ENCODE peak calls at places on chromosomes 3 and 15, in ten cellular contexts. One of them, this sample, is unnamed.

GRCh38 chr15:56857828-56858227 is 60.6 kb upstream of the TCF12 start:
- DNase-seq in psoas muscle: no peak
- DNase-seq in body of pancreas: no peak
- DNase-seq in cardiac fibroblast: no peak
- DNase-seq in heart right ventricle: no peak
- DNase-seq in AG04449: no peak
- DNase-seq in BE2C: no peak
- DNase-seq in cardiac muscle cell: no peak
- DNase-seq in IMR-90: no peak
- DNase-seq in AG04450: no peak
- DNase-seq in this sample: no peak

GRCh38 chr3:9727041-9727595 is 4.4 kb upstream of the BRPF1 start:
- DNase-seq in psoas muscle: no peak
- DNase-seq in body of pancreas: no peak
- DNase-seq in cardiac fibroblast: peak; percentile 21
- DNase-seq in heart right ventricle: no peak
- DNase-seq in AG04449: no peak
- DNase-seq in BE2C: peak; percentile 36
- DNase-seq in cardiac muscle cell: no peak
- DNase-seq in IMR-90: no peak
- DNase-seq in AG04450: no peak
- DNase-seq in this sample: no peak

GRCh38 chr15:52233405-52233804 is 42.2 kb upstream of the GNB5 start:
- DNase-seq in psoas muscle: no peak
- DNase-seq in body of pancreas: no peak
- DNase-seq in cardiac fibroblast: peak; percentile 8
- DNase-seq in heart right ventricle: no peak
- DNase-seq in AG04449: no peak
- DNase-seq in BE2C: no peak
- DNase-seq in cardiac muscle cell: no peak
- DNase-seq in IMR-90: peak; percentile 12
- DNase-seq in AG04450: no peak
- DNase-seq in this sample: no peak

GRCh38 chr3:135172191-135172869 is 377.3 kb downstream of the EPHB1 start:
- DNase-seq in psoas muscle: no peak
- DNase-seq in body of pancreas: no peak
- DNase-seq in cardiac fibroblast: no peak
- DNase-seq in heart right ventricle: no peak
- DNase-seq in AG04449: no peak
- DNase-seq in BE2C: no peak
- DNase-seq in cardiac muscle cell: no peak
- DNase-seq in IMR-90: no peak
- DNase-seq in AG04450: no peak
- DNase-seq in this sample: no peak

GRCh38 chr15:51736069-51736468 is 1.4 kb downstream of the LYSMD2 start:
- DNase-seq in psoas muscle: no peak
- DNase-seq in body of pancreas: no peak
- DNase-seq in cardiac fibroblast: peak; percentile 26
- DNase-seq in heart right ventricle: no peak
- DNase-seq in AG04449: no peak
- DNase-seq in BE2C: peak; percentile 39
- DNase-seq in cardiac muscle cell: no peak
- DNase-seq in IMR-90: no peak
- DNase-seq in AG04450: no peak
- DNase-seq in this sample: no peak

GRCh38 chr3:42492508-42493080 is 9.8 kb upstream of the VIPR1 start:
- DNase-seq in psoas muscle: no peak
- DNase-seq in body of pancreas: peak; percentile 3
- DNase-seq in cardiac fibroblast: no peak
- DNase-seq in heart right ventricle: no peak
- DNase-seq in AG04449: no peak
- DNase-seq in BE2C: no peak
- DNase-seq in cardiac muscle cell: no peak
- DNase-seq in IMR-90: no peak
- DNase-seq in AG04450: no peak
- DNase-seq in this sample: no peak

GRCh38 chr3:138513073-138513843 is 78.8 kb downstream of the ESYT3 start:
- DNase-seq in psoas muscle: no peak
- DNase-seq in body of pancreas: no peak
- DNase-seq in cardiac fibroblast: no peak
- DNase-seq in heart right ventricle: no peak
- DNase-seq in AG04449: no peak
- DNase-seq in BE2C: no peak
- DNase-seq in cardiac muscle cell: no peak
- DNase-seq in IMR-90: no peak
- DNase-seq in AG04450: no peak
- DNase-seq in this sample: no peak

GRCh38 chr3:162865466-162865865 is 1368.9 kb downstream of the OTOL1 start:
- DNase-seq in psoas muscle: no peak
- DNase-seq in body of pancreas: no peak
- DNase-seq in cardiac fibroblast: no peak
- DNase-seq in heart right ventricle: no peak
- DNase-seq in AG04449: no peak
- DNase-seq in BE2C: no peak
- DNase-seq in cardiac muscle cell: no peak
- DNase-seq in IMR-90: no peak
- DNase-seq in AG04450: no peak
- DNase-seq in this sample: no peak

GRCh38 chr3:52277972-52278509 is 408 bp downstream of the WDR82 start:
- DNase-seq in psoas muscle: peak; percentile 65
- DNase-seq in body of pancreas: peak; percentile 64
- DNase-seq in cardiac fibroblast: no peak
- DNase-seq in heart right ventricle: no peak
- DNase-seq in AG04449: no peak
- DNase-seq in BE2C: peak; percentile 48
- DNase-seq in cardiac muscle cell: peak; percentile 70
- DNase-seq in IMR-90: no peak
- DNase-seq in AG04450: no peak
- DNase-seq in this sample: peak; percentile 60

GRCh38 chr3:23879485-23879884 is 37.3 kb downstream of the NKIRAS1 start:
- DNase-seq in psoas muscle: no peak
- DNase-seq in body of pancreas: no peak
- DNase-seq in cardiac fibroblast: no peak
- DNase-seq in heart right ventricle: no peak
- DNase-seq in AG04449: no peak
- DNase-seq in BE2C: no peak
- DNase-seq in cardiac muscle cell: no peak
- DNase-seq in IMR-90: no peak
- DNase-seq in AG04450: no peak
- DNase-seq in this sample: no peak

GRCh38 chr15:69338535-69339213 is 40.0 kb downstream of the PAQR5 start:
- DNase-seq in psoas muscle: no peak
- DNase-seq in body of pancreas: no peak
- DNase-seq in cardiac fibroblast: peak; percentile 41
- DNase-seq in heart right ventricle: no peak
- DNase-seq in AG04449: no peak
- DNase-seq in BE2C: no peak
- DNase-seq in cardiac muscle cell: no peak
- DNase-seq in IMR-90: no peak
- DNase-seq in AG04450: no peak
- DNase-seq in this sample: no peak

GRCh38 chr3:99846472-99846871 is 28.8 kb downstream of the CMSS1 start:
- DNase-seq in psoas muscle: no peak
- DNase-seq in body of pancreas: no peak
- DNase-seq in cardiac fibroblast: peak; percentile 79
- DNase-seq in heart right ventricle: no peak
- DNase-seq in AG04449: no peak
- DNase-seq in BE2C: no peak
- DNase-seq in cardiac muscle cell: no peak
- DNase-seq in IMR-90: peak; percentile 47
- DNase-seq in AG04450: no peak
- DNase-seq in this sample: peak; percentile 91

GRCh38 chr15:84633311-84634227 is 20.5 kb downstream of the WDR73 start:
- DNase-seq in psoas muscle: peak; percentile 71
- DNase-seq in body of pancreas: peak; percentile 73
- DNase-seq in cardiac fibroblast: peak; percentile 78
- DNase-seq in heart right ventricle: peak; percentile 78
- DNase-seq in AG04449: no peak
- DNase-seq in BE2C: peak; percentile 82
- DNase-seq in cardiac muscle cell: peak; percentile 70
- DNase-seq in IMR-90: peak; percentile 67
- DNase-seq in AG04450: no peak
- DNase-seq in this sample: peak; percentile 80

GRCh38 chr15:46266691-46267090 is 631.9 kb downstream of the SQOR start:
- DNase-seq in psoas muscle: no peak
- DNase-seq in body of pancreas: no peak
- DNase-seq in cardiac fibroblast: no peak
- DNase-seq in heart right ventricle: no peak
- DNase-seq in AG04449: no peak
- DNase-seq in BE2C: no peak
- DNase-seq in cardiac muscle cell: no peak
- DNase-seq in IMR-90: no peak
- DNase-seq in AG04450: no peak
- DNase-seq in this sample: no peak

DNA sequence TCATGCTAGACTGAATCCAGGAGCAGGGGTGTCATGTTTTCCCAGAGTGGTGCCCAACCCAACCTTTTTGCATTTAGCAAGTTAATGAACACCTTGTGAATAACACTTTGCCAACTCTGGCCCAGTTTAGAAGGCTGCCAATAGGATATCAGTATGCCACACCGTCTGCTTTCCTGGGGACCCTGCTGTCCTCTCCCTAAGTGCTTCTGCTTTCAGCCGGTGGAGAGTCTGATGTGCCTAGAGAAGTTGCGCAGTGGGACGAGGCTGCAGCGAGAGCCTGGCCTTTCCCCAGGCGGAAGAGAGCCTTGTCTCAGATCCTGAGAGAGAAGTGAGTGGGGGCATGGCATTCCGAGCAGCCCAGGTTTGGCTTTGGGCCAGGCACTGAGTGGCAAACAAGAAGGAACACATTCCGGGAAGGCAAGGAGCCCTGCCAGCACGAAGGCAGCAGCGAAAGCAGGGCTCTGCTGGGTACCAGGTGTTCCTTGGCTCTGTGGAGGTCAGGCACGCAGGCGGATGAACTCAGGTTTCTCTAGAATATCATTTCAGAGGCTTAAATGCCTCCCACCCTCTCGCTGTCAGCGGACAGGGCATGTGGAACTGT is 36.9 kb downstream of the SENP8 start:
- DNase-seq in psoas muscle: peak; percentile 57
- DNase-seq in body of pancreas: peak; percentile 98
- DNase-seq in cardiac fibroblast: no peak
- DNase-seq in heart right ventricle: peak; percentile 73
- DNase-seq in AG04449: no peak
- DNase-seq in BE2C: peak; percentile 56
- DNase-seq in cardiac muscle cell: peak; percentile 77
- DNase-seq in IMR-90: peak; percentile 6
- DNase-seq in AG04450: no peak
- DNase-seq in this sample: peak; percentile 16
- H3K4me3 ChIP-seq in psoas muscle: peak overlapping the region; percentile 68
- H3K4me3 ChIP-seq in body of pancreas: no peak overlapping the region
- H3K4me3 ChIP-seq in cardiac fibroblast: no peak overlapping the region
- H3K4me3 ChIP-seq in heart right ventricle: peak overlapping the region; percentile 57
- H3K4me3 ChIP-seq in AG04449: peak overlapping the region; percentile 64
- H3K4me3 ChIP-seq in BE2C: peak overlapping the region; percentile 74
- H3K4me3 ChIP-seq in cardiac muscle cell: no peak overlapping the region
- H3K4me3 ChIP-seq in IMR-90: no peak overlapping the region
- H3K4me3 ChIP-seq in AG04450: peak overlapping the region; percentile 60
- H3K4me3 ChIP-seq in this sample: peak overlapping the region; percentile 59

DNA sequence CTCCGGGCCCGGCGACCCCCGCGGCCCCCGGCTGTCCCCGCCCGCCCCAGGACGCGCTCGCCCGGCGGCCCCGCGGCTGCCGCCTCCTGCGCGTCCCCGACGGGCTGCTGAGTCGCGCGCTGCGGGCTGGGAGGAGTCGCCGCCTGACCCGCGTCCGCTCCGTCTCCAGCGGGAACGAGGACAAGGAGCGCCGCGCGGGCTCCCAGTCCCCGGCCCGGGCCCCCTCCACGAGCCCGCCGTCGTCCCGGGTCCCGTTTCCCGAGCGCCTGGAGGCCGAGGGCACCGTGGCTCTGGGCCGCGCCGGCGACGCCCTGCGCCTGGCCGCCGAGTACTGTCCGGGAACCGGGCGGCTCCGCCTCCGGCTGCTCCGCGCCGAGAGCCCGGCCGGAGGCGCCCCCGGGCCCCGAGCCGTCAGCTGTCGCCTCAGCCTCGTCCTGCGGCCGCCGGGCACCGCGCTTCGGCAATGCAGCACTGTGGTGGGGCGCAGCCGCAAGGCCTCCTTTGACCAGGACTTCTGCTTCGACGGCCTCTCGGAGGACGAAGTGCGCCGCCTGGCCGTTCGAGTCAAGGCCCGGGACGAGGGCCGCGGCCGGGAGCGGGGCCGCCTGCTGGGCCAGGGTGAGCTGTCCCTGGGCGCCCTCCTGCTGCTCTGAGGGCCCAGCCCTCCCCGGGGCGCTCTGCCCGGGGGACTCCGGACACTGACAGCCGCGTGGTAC is 1.5 kb downstream of the C2CD4A start:
- DNase-seq in psoas muscle: peak; percentile 62
- DNase-seq in body of pancreas: peak; percentile 65
- DNase-seq in cardiac fibroblast: peak; percentile 60
- DNase-seq in heart right ventricle: peak; percentile 61
- DNase-seq in AG04449: no peak
- DNase-seq in BE2C: peak; percentile 72
- DNase-seq in cardiac muscle cell: peak; percentile 44
- DNase-seq in IMR-90: no peak
- DNase-seq in AG04450: no peak
- DNase-seq in this sample: peak; percentile 33
- TF ChIP-seq CTCF in psoas muscle: peak; percentile 19
- TF ChIP-seq CTCF in body of pancreas: peak; percentile 29
- TF ChIP-seq CTCF in cardiac fibroblast: no peak
- TF ChIP-seq CTCF in heart right ventricle: peak; percentile 39
- TF ChIP-seq CTCF in AG04449: peak; percentile 20
- TF ChIP-seq CTCF in BE2C: peak; percentile 32
- TF ChIP-seq CTCF in cardiac muscle cell: peak; percentile 12
- TF ChIP-seq CTCF in IMR-90: no peak
- TF ChIP-seq CTCF in AG04450: peak; percentile 21
- TF ChIP-seq CTCF in this sample: peak; percentile 27

DNA sequence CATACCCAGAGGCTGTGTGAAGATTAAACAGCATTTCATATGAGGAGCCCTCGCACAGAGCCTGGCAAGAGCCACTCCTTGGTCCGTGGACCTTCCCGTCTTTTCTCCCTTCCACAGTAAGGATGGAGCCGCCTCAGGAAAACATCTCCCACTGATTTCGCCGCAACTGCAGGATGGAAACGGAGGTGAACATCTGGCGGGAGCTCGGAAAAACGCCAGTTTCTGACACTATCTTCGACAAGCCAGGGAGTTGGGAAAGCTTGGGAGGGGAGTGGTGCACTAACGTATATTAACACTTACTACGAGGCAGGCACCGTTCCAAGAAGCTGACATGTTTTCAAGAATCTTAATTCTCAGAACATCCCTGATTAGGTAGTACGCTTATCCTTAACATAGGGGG is 157.9 kb downstream of the XXYLT1 start:
- DNase-seq in psoas muscle: no peak
- DNase-seq in body of pancreas: no peak
- DNase-seq in cardiac fibroblast: peak; percentile 24
- DNase-seq in heart right ventricle: no peak
- DNase-seq in AG04449: no peak
- DNase-seq in BE2C: no peak
- DNase-seq in cardiac muscle cell: no peak
- DNase-seq in IMR-90: no peak
- DNase-seq in AG04450: no peak
- DNase-seq in this sample: peak; percentile 73
- H3K4me3 ChIP-seq in psoas muscle: no peak overlapping the region
- H3K4me3 ChIP-seq in body of pancreas: no peak overlapping the region
- H3K4me3 ChIP-seq in cardiac fibroblast: no peak overlapping the region
- H3K4me3 ChIP-seq in heart right ventricle: no peak overlapping the region
- H3K4me3 ChIP-seq in AG04449: no peak overlapping the region
- H3K4me3 ChIP-seq in BE2C: no peak overlapping the region
- H3K4me3 ChIP-seq in cardiac muscle cell: no peak overlapping the region
- H3K4me3 ChIP-seq in IMR-90: no peak overlapping the region
- H3K4me3 ChIP-seq in AG04450: no peak overlapping the region
- H3K4me3 ChIP-seq in this sample: peak overlapping the region; percentile 12

GRCh38 chr3:53513556-53514190 is 19.3 kb downstream of the CACNA1D start:
- DNase-seq in psoas muscle: no peak
- DNase-seq in body of pancreas: no peak
- DNase-seq in cardiac fibroblast: peak; percentile 6
- DNase-seq in heart right ventricle: no peak
- DNase-seq in AG04449: no peak
- DNase-seq in BE2C: no peak
- DNase-seq in cardiac muscle cell: no peak
- DNase-seq in IMR-90: no peak
- DNase-seq in AG04450: no peak
- DNase-seq in this sample: no peak
- TF ChIP-seq CTCF in psoas muscle: no peak
- TF ChIP-seq CTCF in body of pancreas: no peak
- TF ChIP-seq CTCF in cardiac fibroblast: no peak
- TF ChIP-seq CTCF in heart right ventricle: no peak
- TF ChIP-seq CTCF in AG04449: no peak
- TF ChIP-seq CTCF in BE2C: peak; percentile 15
- TF ChIP-seq CTCF in cardiac muscle cell: no peak
- TF ChIP-seq CTCF in IMR-90: no peak
- TF ChIP-seq CTCF in AG04450: peak; percentile 17
- TF ChIP-seq CTCF in this sample: no peak

This sample was measured in fibroblast of villous mesenchyme.